ENCODE peak calls at places on chromosomes 2 and 18, in four cellular contexts. T is SK-N-SH, S is K562, C is GM12878. D is an unnamed sample.

GRCh38 chr18:61771861-61772260 is 120.9 kb downstream of the RNF152 start:
- DNase-seq in T (no peak), C (no peak), S (no peak), D (no peak)

GRCh38 chr2:238754259-238754658 is 93.6 kb upstream of the TWIST2 start:
- DNase-seq in S (no peak), T (no peak), C (no peak), D (no peak)

GRCh38 chr2:189248116-189248515 is 68.6 kb upstream of the COL5A2 start:
- DNase-seq in T (no peak), S (no peak), C (no peak), D (no peak)

GRCh38 chr18:22113144-22113813 is 56.1 kb upstream of the GATA6 start:
- DNase-seq in T (no peak), C (no peak), S (no peak), D (peak)

GRCh38 chr2:121648206-121648605 is 1.1 kb downstream of the CLASP1 start:
- DNase-seq in T (no peak), S (no peak), C (no peak), D (peak)

GRCh38 chr2:118145207-118145606 is 56.9 kb downstream of the INSIG2 start:
- DNase-seq in C (no peak), S (no peak), T (no peak), D (no peak)

GRCh38 chr2:213537579-213537978 is 253.3 kb downstream of the SPAG16 start:
- DNase-seq in S (no peak), T (no peak), C (no peak), D (no peak)

GRCh38 chr2:36462311-36462710 is 106.7 kb downstream of the CRIM1 start:
- DNase-seq in C (no peak), S (no peak), T (no peak), D (no peak)

GRCh38 chr18:68288408-68288807 is 426.5 kb downstream of the TMX3 start:
- DNase-seq in C (no peak), T (no peak), S (no peak), D (no peak)

GRCh38 chr2:116489292-116489691 is 1325.2 kb upstream of the DDX18 start:
- DNase-seq in T (no peak), S (no peak), C (no peak), D (no peak)

GRCh38 chr2:118146315-118147283 is 58.3 kb downstream of the INSIG2 start:
- DNase-seq in C (no peak), S (no peak), T (no peak), D (peak)

GRCh38 chr2:102049756-102050443 is 58.1 kb downstream of the IL1R2 start:
- DNase-seq in C (no peak), S (no peak), T (no peak), D (no peak)

GRCh38 chr2:71772510-71773172 is 319.3 kb downstream of the DYSF start:
- DNase-seq in T (no peak), C (no peak), S (no peak), D (no peak)

GRCh38 chr2:240791211-240791800 is 28.7 kb downstream of the KIF1A start:
- DNase-seq in C (no peak), T (no peak), S (no peak), D (no peak)

DNA sequence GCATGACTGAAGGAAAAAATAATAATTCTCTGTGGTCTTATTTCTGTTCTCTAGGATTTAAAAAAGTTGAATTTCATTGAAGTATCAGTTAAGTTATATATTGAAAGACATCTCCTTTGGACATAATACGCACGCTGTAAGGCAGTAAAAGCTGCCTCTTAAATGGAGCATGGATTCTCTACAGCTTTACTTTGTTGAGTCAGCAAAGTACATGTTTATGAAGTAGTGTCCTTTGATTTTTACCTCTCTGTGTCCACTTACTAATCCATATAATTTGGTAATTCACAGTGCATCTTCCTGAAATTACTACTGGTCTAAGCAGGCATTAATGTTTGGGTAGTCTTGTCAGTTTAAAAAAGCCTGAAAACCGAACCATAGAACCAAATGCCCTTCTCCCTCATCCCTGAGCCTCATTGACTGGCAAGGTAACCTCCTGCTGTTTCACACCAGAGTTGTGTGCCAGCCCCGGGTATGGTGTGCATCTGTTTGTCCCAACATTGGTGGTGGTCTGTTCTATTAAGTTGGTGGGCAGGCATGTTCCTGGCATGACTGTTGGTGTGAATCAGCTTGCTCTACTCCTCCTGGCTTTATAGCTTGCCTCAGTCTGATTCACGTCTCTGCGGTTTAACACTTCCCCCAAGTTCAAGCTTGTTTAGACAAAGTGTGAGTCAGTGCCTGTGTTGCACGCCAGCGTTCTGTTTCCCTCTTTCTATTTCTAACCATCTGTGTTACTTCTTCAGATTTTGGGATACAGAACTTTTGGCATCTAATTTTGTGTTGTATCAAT is 71.0 kb upstream of the ITM2C start:
- DNase-seq in C (no peak), T (no peak), S (no peak), D (no peak)
- TF ChIP-seq POLR2AphosphoS5 in C (no peak), T (peak), S (no peak), D (no peak)

DNA sequence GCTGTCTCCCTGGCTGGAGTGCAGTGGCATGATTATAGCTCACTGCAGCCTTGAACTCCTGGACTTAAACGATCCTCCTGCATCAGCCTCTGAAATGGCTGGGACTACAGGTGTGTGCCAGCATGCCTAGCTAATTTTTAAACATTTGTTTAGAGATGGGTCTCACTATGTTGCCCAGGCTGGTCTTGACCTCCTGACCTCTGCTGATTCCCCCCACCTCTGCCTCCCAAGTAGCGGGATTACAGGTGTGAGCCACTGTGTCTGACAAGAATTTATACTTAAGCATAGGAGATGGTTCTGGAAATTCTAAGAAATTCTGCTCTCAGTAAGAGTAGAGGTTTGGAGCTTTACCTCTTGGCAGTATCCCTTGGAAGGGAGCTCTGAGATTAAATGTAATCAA is 18.2 kb downstream of the MTHFD2 start:
- DNase-seq in T (no peak), S (no peak), C (no peak), D (no peak)
- TF ChIP-seq MXI1 in T (no peak), S (no peak), C (no peak), D (no peak)

DNA sequence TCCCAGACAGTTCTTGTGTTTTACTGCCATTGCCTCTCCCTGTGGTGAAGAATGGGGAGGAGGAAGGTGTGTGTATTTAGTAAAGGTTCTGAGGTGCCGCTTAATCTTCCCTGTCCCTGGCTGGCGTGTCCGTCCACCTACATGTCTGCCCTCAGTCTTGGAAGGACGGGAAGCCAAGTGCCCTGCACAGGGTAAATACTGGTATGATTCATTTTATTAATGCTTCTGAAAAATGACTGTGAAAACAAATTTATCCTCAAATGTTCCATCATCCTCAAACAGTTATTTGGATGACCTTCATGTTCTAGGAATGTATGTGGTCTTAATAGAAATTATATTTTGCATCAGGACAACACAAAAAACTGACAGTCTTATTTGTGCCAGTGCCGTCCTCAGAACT is 6.6 kb downstream of the EPAS1 start:
- DNase-seq in S (no peak), T (no peak), C (no peak), D (no peak)
- TF ChIP-seq POLR2AphosphoS5 in S (no peak), T (no peak), C (no peak), D (no peak)

GRCh38 chr2:207241198-207241597 is 75.5 kb upstream of the KLF7 start:
- DNase-seq in T (no peak), C (no peak), S (no peak), D (no peak)

GRCh38 chr2:207240649-207241048 is 74.9 kb upstream of the KLF7 start:
- DNase-seq in T (no peak), C (no peak), S (no peak), D (no peak)

GRCh38 chr2:207236156-207236935 is 70.6 kb upstream of the KLF7 start:
- DNase-seq in C (no peak), T (no peak), S (no peak), D (no peak)

GRCh38 chr2:207239754-207240494 is 74.2 kb upstream of the KLF7 start:
- DNase-seq in S (no peak), T (no peak), C (no peak), D (no peak)

GRCh38 chr2:207239222-207239674 is 73.5 kb upstream of the KLF7 start:
- DNase-seq in S (peak), C (no peak), T (no peak), D (no peak)
- TF ChIP-seq MXI1 in S (no peak), C (no peak), T (no peak), D (no peak)

DNA sequence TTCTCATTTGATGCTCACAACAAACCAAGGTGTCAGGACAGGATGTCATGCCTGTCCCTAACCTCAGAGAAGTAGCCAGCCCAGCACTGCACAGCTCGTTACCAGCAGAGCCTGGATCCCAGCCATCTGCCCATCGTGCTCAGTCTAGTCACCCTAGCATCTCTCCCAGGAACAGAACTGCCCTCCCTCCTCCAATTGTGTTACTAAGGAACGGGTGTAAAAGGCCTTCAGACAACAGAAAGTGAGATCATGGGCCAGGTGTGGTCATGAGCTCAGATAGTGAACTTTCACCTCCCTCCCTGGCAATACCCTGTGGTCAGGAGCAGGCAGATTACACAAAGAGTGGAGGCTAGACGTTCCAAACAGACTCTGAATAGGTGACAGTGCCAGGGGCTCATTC is 111.8 kb upstream of the PPP1CB start:
- DNase-seq in C (no peak), S (no peak), T (no peak), D (peak)
- TF ChIP-seq POLR2AphosphoS5 in C (no peak), S (no peak), T (no peak), D (no peak)

GRCh38 chr2:96099861-96100798 is 16.2 kb downstream of the ADRA2B start:
- DNase-seq in T (peak), C (no peak), S (no peak), D (no peak)

GRCh38 chr2:96097441-96097840 is 18.9 kb downstream of the ADRA2B start:
- DNase-seq in T (no peak), S (no peak), C (no peak), D (no peak)

GRCh38 chr2:96100893-96101304 is 15.5 kb downstream of the ADRA2B start:
- DNase-seq in C (no peak), T (peak), S (no peak), D (no peak)

GRCh38 chr2:96098900-96099590 is 17.3 kb downstream of the ADRA2B start:
- DNase-seq in S (no peak), T (no peak), C (no peak), D (no peak)

DNA sequence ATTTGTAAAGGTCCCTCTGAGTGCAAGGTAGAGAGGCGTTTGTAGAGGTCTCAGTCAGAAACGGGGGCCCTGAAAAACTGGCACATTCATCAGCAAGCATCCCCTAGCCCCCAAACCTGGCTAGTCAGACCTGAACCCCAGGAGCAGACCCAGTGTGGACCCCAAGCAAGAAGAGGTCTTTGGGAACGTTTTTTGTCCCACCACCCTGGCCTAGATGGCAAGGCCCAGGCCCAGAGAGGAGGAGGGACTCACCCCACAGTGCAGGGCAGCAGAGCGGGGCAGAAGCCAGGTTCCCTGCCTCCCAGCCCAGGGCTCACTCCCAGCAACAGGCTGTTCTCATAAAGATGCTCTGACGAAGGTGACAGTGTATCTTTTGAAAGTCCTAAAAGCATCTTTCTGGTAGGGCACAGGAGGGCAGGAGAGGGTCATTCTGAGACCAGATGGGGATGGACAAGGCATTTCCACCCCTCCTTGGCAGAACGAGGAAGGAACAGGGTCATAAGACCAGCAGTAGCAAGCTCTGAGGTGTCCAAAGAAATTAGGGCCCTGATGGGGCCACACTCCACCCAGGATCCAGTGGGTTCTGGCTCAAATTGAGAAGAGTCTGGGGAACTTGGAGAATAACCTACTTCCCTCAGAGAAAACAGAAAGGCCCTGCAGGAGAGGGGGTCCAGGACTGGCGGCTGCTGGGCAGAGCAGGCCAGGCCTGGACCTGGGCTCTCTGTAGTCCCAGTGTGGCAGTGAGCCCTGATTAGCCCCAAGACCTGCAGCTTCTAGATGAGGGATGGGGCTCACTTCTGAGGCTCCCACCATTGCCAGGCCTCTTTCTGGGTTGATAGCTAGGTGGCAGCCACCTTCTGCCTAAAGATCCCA is 18.2 kb downstream of the ADRA2B start:
- DNase-seq in T (peak), C (no peak), S (no peak), D (no peak)
- TF ChIP-seq MXI1 in T (no peak), C (no peak), S (no peak), D (no peak)

GRCh38 chr18:77098554-77099174 is 33.9 kb downstream of the MBP start:
- DNase-seq in T (no peak), S (no peak), C (no peak), D (no peak)
- TF ChIP-seq POLR2AphosphoS5 in T (no peak), S (no peak), C (no peak), D (no peak)

GRCh38 chr2:44040365-44040764 is 44.6 kb upstream of the LRPPRC start:
- DNase-seq in T (no peak), C (no peak), S (no peak), D (no peak)
- TF ChIP-seq MXI1 in T (no peak), C (no peak), S (no peak), D (no peak)

GRCh38 chr2:157395811-157396210 is 48.1 kb downstream of the CYTIP start:
- DNase-seq in C (no peak), T (no peak), S (no peak), D (peak)
- TF ChIP-seq POLR2AphosphoS5 in C (no peak), T (no peak), S (no peak), D (no peak)

GRCh38 chr18:23141022-23141999 is 6.0 kb downstream of the CABLES1 start:
- DNase-seq in S (no peak), C (no peak), T (peak), D (peak)
- TF ChIP-seq MXI1 in S (no peak), C (no peak), T (peak), D (peak)